ENCODE peak calls at places on chromosomes 13 and 19, in seven cellular contexts. P, Z, A, N, V, D and G are unnamed samples.

GRCh38 chr13:113203507-113204377 is 4.7 kb downstream of the PCID2 start:
- DNase-seq in D (no peak), P (no peak), V (no peak), A (no peak), N (no peak), Z (no peak), G (no peak)

GRCh38 chr13:33454844-33455256 is 169.3 kb upstream of the STARD13 start:
- DNase-seq in P (no peak), V (no peak), N (no peak), A (no peak), D (no peak), Z (no peak), G (no peak)

GRCh38 chr19:39240421-39240820 is 4.4 kb downstream of the IFNL3 start:
- DNase-seq in Z (no peak), V (no peak), P (no peak), N (no peak), D (no peak), A (no peak), G (no peak)

GRCh38 chr13:80363890-80364503 is 23.1 kb upstream of the SPRY2 start:
- DNase-seq in D (no peak), A (no peak), N (no peak), Z (peak), V (peak), P (peak), G (peak)

GRCh38 chr19:40380199-40381037 is 9.6 kb downstream of the HIPK4 start:
- DNase-seq in A (no peak), P (no peak), D (no peak), Z (no peak), N (no peak), V (peak), G (no peak)

GRCh38 chr19:50328257-50329145 is 676 bp downstream of the KCNC3 start:
- DNase-seq in P (peak), Z (no peak), N (no peak), D (no peak), A (no peak), V (peak), G (no peak)

GRCh38 chr13:95153647-95154405 is 147.4 kb downstream of the ABCC4 start:
- DNase-seq in P (no peak), Z (no peak), D (peak), V (no peak), A (no peak), N (no peak), G (no peak)

GRCh38 chr19:51127755-51128154 is 3.0 kb downstream of the SIGLEC9 start:
- DNase-seq in D (no peak), V (no peak), N (no peak), P (peak), A (no peak), Z (no peak), G (no peak)

GRCh38 chr13:97648171-97648880 is 214.4 kb downstream of the RAP2A start:
- DNase-seq in D (no peak), V (no peak), Z (no peak), A (no peak), N (no peak), P (no peak), G (no peak)

GRCh38 chr19:3397266-3398022 is 31.1 kb downstream of the NFIC start:
- DNase-seq in N (no peak), V (peak), D (no peak), Z (peak), P (no peak), A (peak), G (no peak)

GRCh38 chr13:99383511-99383921 is 76.3 kb upstream of the GPR183 start:
- DNase-seq in Z (no peak), V (no peak), N (no peak), D (no peak), P (no peak), A (no peak), G (no peak)

GRCh38 chr19:2694196-2694595 is 8.3 kb downstream of the GNG7 start:
- DNase-seq in P (no peak), V (no peak), A (no peak), D (no peak), Z (no peak), N (no peak), G (no peak)

GRCh38 chr19:8302357-8302691 is 5.8 kb downstream of the CD320 start:
- DNase-seq in D (no peak), A (no peak), P (peak), Z (no peak), N (no peak), V (no peak), G (no peak)

GRCh38 chr13:109764474-109765292 is 21.7 kb downstream of the IRS2 start:
- DNase-seq in Z (no peak), P (no peak), D (no peak), A (no peak), V (peak), N (no peak), G (no peak)

GRCh38 chr13:22198001-22198400 is 527.1 kb downstream of the FGF9 start:
- DNase-seq in A (no peak), N (no peak), P (no peak), D (no peak), V (no peak), Z (no peak), G (no peak)

GRCh38 chr19:47152632-47153031 is 22.0 kb downstream of the SAE1 start:
- DNase-seq in P (no peak), A (no peak), N (no peak), V (no peak), Z (no peak), D (no peak), G (peak)

GRCh38 chr13:73230714-73231113 is 171.9 kb downstream of the KLF5 start:
- DNase-seq in V (no peak), Z (no peak), A (no peak), D (no peak), N (no peak), P (no peak), G (no peak)
- TF ChIP-seq JUND in V (no peak), Z (no peak), A (no peak), D (no peak), N (no peak), P (no peak), G (no peak)

DNA sequence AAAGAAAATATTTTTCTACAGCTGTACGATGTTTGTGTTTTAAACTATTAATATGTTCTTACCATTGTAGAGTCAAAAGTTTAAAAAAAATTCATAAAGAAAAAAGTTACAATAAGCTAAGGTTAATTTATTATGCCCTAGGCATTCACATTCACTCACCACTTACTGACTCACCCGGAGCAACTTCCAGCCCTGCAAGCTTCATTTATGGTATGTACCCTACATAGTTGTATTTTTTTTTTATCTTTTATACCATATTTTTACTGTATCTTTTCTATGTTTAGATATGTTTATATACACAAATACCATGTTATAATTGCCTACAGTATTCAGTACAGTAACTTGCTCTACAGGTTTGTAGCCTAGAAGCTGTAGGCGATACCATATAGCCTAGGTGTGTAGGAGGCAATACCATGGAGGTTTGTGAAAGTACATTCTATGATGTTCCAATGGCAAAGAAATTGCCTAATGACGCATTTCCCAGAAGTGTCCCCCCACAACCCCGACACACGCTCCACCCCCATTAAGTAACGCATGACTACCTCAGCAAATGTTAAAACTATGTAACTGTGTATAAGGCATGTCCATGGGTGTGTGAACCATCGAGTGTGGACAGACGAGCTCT is 60.4 kb downstream of the SLITRK6 start:
- DNase-seq in V (no peak), P (no peak), A (no peak), N (no peak), D (no peak), Z (no peak), G (no peak)
- TF ChIP-seq JUND in V (no peak), P (no peak), A (no peak), N (no peak), D (no peak), Z (no peak), G (no peak)

GRCh38 chr19:35045667-35046300 is 4.3 kb downstream of the HPN start:
- DNase-seq in Z (no peak), N (peak), A (no peak), V (peak), D (no peak), P (peak), G (peak)
- TF ChIP-seq JUND in Z (no peak), N (no peak), A (no peak), V (no peak), D (no peak), P (no peak), G (no peak)

GRCh38 chr13:30963794-30964193 is 31.3 kb downstream of the TEX26 start:
- DNase-seq in A (no peak), N (no peak), P (no peak), V (no peak), Z (no peak), D (no peak), G (no peak)
- TF ChIP-seq JUND in A (no peak), N (no peak), P (no peak), V (no peak), Z (no peak), D (no peak), G (no peak)

DNA sequence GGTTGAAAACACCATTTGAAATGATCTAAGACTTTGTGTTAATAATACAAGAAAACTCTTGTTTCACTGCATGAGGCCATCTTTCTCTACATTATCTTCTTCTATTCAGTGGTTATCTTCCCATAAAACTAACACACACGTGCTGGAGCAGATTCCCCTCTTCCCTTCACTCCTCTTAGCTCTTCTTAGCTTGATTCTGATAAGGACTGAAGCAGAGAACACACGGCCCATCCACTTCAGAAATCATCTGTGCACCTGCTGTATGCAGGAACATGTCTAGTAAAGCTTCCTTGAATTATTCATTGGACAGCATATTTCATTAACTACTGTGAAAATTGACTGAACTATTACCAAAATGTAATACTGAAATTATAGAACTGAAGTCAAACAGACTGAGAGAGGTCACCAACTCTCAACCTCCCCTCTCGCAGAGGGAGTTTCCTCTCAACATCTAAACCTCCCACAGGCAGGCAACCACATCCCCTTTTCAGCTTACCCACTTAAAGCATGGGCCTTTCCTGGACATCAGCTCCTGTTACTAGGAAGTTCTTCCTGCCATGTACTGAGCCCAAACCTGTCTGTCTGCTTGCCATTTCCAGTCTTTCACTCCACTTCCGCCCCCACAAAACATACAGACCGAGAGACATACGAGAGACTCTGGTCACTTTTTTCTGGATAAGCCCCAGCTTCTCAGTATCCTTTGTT is 113.9 kb downstream of the CRYL1 start:
- DNase-seq in N (peak), A (no peak), P (no peak), D (no peak), V (no peak), Z (no peak), G (no peak)
- TF ChIP-seq JUND in N (no peak), A (no peak), P (no peak), D (no peak), V (no peak), Z (no peak), G (no peak)